ENCODE peak calls at places on chromosomes 1 and 21, in ten cellular contexts. I is progenitor cell of endocrine pancreas, J is AG04450, M is neural crest cell, X is left ventricle myocardium superior, P is heart left ventricle, C is SW 1271, H is EL, E is neural progenitor cell, O is KBM-7. V is an unnamed sample.
A peak's percentile ranks its signal among the peaks of the same experiment; 100 is the strongest.

GRCh38 chr1:147634645-147635044 is 35.7 kb downstream of the ACP6 start:
- DNase-seq in J (no peak), I (no peak), H (no peak), O (no peak), P (no peak), M (no peak), C (no peak), X (no peak), E (no peak), V (no peak)

GRCh38 chr1:170032531-170033295 is 41.8 kb downstream of the KIFAP3 start:
- DNase-seq in I (no peak), P (no peak), J (no peak), O (no peak), M (no peak), H (peak; percentile 60), X (no peak), C (no peak), E (no peak), V (no peak)

GRCh38 chr1:184801503-184801902 is 46.8 kb upstream of the EDEM3 start:
- DNase-seq in M (no peak), X (no peak), J (peak; percentile 33), H (peak; percentile 77), E (no peak), P (no peak), C (no peak), I (no peak), O (no peak), V (peak; percentile 46)

GRCh38 chr1:118148034-118148433 is 37.0 kb downstream of the SPAG17 start:
- DNase-seq in H (peak; percentile 43), M (no peak), C (no peak), O (no peak), J (no peak), P (no peak), I (no peak), E (no peak), X (no peak), V (no peak)

GRCh38 chr1:34865981-34866761 is 6.6 kb upstream of the SMIM12 start:
- DNase-seq in P (peak; percentile 86), J (peak; percentile 24), E (peak; percentile 85), C (peak; percentile 40), X (peak; percentile 94), H (peak; percentile 68), I (peak; percentile 92), M (peak; percentile 90), O (peak; percentile 88), V (peak; percentile 94)

GRCh38 chr21:36959020-36959835 is 7.2 kb downstream of the HLCS start:
- DNase-seq in P (no peak), E (no peak), H (no peak), I (no peak), J (no peak), M (no peak), X (no peak), C (no peak), O (no peak), V (no peak)

GRCh38 chr1:234997201-234998173 is 131.2 kb downstream of the TOMM20 start:
- DNase-seq in P (peak; percentile 95), E (no peak), O (no peak), J (peak; percentile 93), M (no peak), C (peak; percentile 93), H (peak; percentile 100), X (peak; percentile 99), I (no peak), V (peak; percentile 98)

GRCh38 chr21:45834026-45834715 is 147.4 kb upstream of the COL6A1 start:
- DNase-seq in X (no peak), O (no peak), C (no peak), I (no peak), E (no peak), M (no peak), H (no peak), J (no peak), P (no peak), V (no peak)

GRCh38 chr1:109535481-109535880 is 4.2 kb upstream of the GPR61 start:
- DNase-seq in I (no peak), O (no peak), M (no peak), C (no peak), J (no peak), H (no peak), P (no peak), E (no peak), X (no peak), V (no peak)

GRCh38 chr1:28449904-28450303 is 55.9 kb upstream of the RCC1 start:
- DNase-seq in H (peak; percentile 39), C (no peak), O (peak; percentile 73), P (no peak), M (no peak), E (no peak), J (no peak), X (no peak), I (no peak), V (no peak)

GRCh38 chr1:68199603-68200002 is 32.7 kb downstream of the WLS start:
- DNase-seq in O (no peak), E (no peak), J (no peak), C (no peak), I (no peak), M (no peak), X (no peak), P (no peak), H (no peak), V (no peak)

GRCh38 chr1:11307837-11308236 is 34.8 kb downstream of the UBIAD1 start:
- DNase-seq in E (no peak), O (no peak), I (no peak), J (no peak), P (no peak), M (no peak), X (no peak), H (peak; percentile 22), C (no peak), V (no peak)

V was measured in Right ventricle myocardium superior.